ENCODE peak calls at places on chromosomes 7 and 10, in nine cellular contexts. One of them, this sample, is unnamed.

GRCh38 chr7:1939434-1940401 is 269.6 kb downstream of the ELFN1 start:
- DNase-seq in WERI-Rb-1: no peak
- DNase-seq in GM12878: no peak
- DNase-seq in fibroblast of pulmonary artery: no peak
- DNase-seq in dorsolateral prefrontal cortex: no peak
- DNase-seq in GM13977: no peak
- DNase-seq in type B pancreatic cell: no peak
- DNase-seq in A549: no peak
- DNase-seq in pancreas: no peak
- DNase-seq in this sample: no peak

GRCh38 chr7:137983308-137984008 is 18.4 kb downstream of the CREB3L2 start:
- DNase-seq in WERI-Rb-1: no peak
- DNase-seq in GM12878: no peak
- DNase-seq in fibroblast of pulmonary artery: no peak
- DNase-seq in dorsolateral prefrontal cortex: peak; percentile 58
- DNase-seq in GM13977: no peak
- DNase-seq in type B pancreatic cell: no peak
- DNase-seq in A549: no peak
- DNase-seq in pancreas: no peak
- DNase-seq in this sample: no peak

GRCh38 chr7:92133133-92133736 is 1.0 kb downstream of the CYP51A1 start:
- DNase-seq in WERI-Rb-1: no peak
- DNase-seq in GM12878: no peak
- DNase-seq in fibroblast of pulmonary artery: no peak
- DNase-seq in dorsolateral prefrontal cortex: peak; percentile 42
- DNase-seq in GM13977: peak; percentile 45
- DNase-seq in type B pancreatic cell: no peak
- DNase-seq in A549: no peak
- DNase-seq in pancreas: no peak
- DNase-seq in this sample: no peak

GRCh38 chr7:147547252-147547897 is 1043.2 kb upstream of the C7orf33 start:
- DNase-seq in WERI-Rb-1: peak; percentile 72
- DNase-seq in GM12878: no peak
- DNase-seq in fibroblast of pulmonary artery: peak; percentile 40
- DNase-seq in dorsolateral prefrontal cortex: no peak
- DNase-seq in GM13977: peak; percentile 10
- DNase-seq in type B pancreatic cell: no peak
- DNase-seq in A549: no peak
- DNase-seq in pancreas: no peak
- DNase-seq in this sample: no peak

GRCh38 chr10:1114355-1115261 is 58.4 kb downstream of the WDR37 start:
- DNase-seq in WERI-Rb-1: no peak
- DNase-seq in GM12878: no peak
- DNase-seq in fibroblast of pulmonary artery: no peak
- DNase-seq in dorsolateral prefrontal cortex: no peak
- DNase-seq in GM13977: no peak
- DNase-seq in type B pancreatic cell: no peak
- DNase-seq in A549: no peak
- DNase-seq in pancreas: no peak
- DNase-seq in this sample: no peak

GRCh38 chr7:130292682-130293257 is at the start of gene CPA4:
- DNase-seq in WERI-Rb-1: no peak
- DNase-seq in GM12878: no peak
- DNase-seq in fibroblast of pulmonary artery: peak; percentile 86
- DNase-seq in dorsolateral prefrontal cortex: no peak
- DNase-seq in GM13977: no peak
- DNase-seq in type B pancreatic cell: no peak
- DNase-seq in A549: peak; percentile 58
- DNase-seq in pancreas: no peak
- DNase-seq in this sample: no peak

GRCh38 chr10:79079074-79079397 is 10.3 kb downstream of the ZMIZ1 start:
- DNase-seq in WERI-Rb-1: no peak
- DNase-seq in GM12878: no peak
- DNase-seq in fibroblast of pulmonary artery: no peak
- DNase-seq in dorsolateral prefrontal cortex: no peak
- DNase-seq in GM13977: no peak
- DNase-seq in type B pancreatic cell: no peak
- DNase-seq in A549: no peak
- DNase-seq in pancreas: no peak
- DNase-seq in this sample: no peak

GRCh38 chr10:4121531-4122380 is 336.7 kb upstream of the KLF6 start:
- DNase-seq in WERI-Rb-1: no peak
- DNase-seq in GM12878: peak; percentile 48
- DNase-seq in fibroblast of pulmonary artery: no peak
- DNase-seq in dorsolateral prefrontal cortex: no peak
- DNase-seq in GM13977: no peak
- DNase-seq in type B pancreatic cell: no peak
- DNase-seq in A549: no peak
- DNase-seq in pancreas: no peak
- DNase-seq in this sample: no peak

GRCh38 chr10:83545901-83546391 is 593.4 kb upstream of the GHITM start:
- DNase-seq in WERI-Rb-1: no peak
- DNase-seq in GM12878: peak; percentile 64
- DNase-seq in fibroblast of pulmonary artery: peak; percentile 79
- DNase-seq in dorsolateral prefrontal cortex: no peak
- DNase-seq in GM13977: no peak
- DNase-seq in type B pancreatic cell: no peak
- DNase-seq in A549: no peak
- DNase-seq in pancreas: peak; percentile 42
- DNase-seq in this sample: no peak

GRCh38 chr7:152894295-152895170 is 135.0 kb downstream of the ACTR3B start:
- DNase-seq in WERI-Rb-1: peak; percentile 37
- DNase-seq in GM12878: no peak
- DNase-seq in fibroblast of pulmonary artery: peak; percentile 1
- DNase-seq in dorsolateral prefrontal cortex: peak; percentile 64
- DNase-seq in GM13977: peak; percentile 85
- DNase-seq in type B pancreatic cell: no peak
- DNase-seq in A549: peak; percentile 60
- DNase-seq in pancreas: no peak
- DNase-seq in this sample: no peak

GRCh38 chr10:17430647-17431355 is 23.6 kb downstream of the ST8SIA6 start:
- DNase-seq in WERI-Rb-1: peak; percentile 57
- DNase-seq in GM12878: no peak
- DNase-seq in fibroblast of pulmonary artery: peak; percentile 84
- DNase-seq in dorsolateral prefrontal cortex: peak; percentile 68
- DNase-seq in GM13977: peak; percentile 37
- DNase-seq in type B pancreatic cell: peak; percentile 74
- DNase-seq in A549: peak; percentile 44
- DNase-seq in pancreas: peak; percentile 66
- DNase-seq in this sample: peak; percentile 59

GRCh38 chr7:45181991-45182855 is 24.6 kb downstream of the RAMP3 start:
- DNase-seq in WERI-Rb-1: no peak
- DNase-seq in GM12878: no peak
- DNase-seq in fibroblast of pulmonary artery: no peak
- DNase-seq in dorsolateral prefrontal cortex: peak; percentile 27
- DNase-seq in GM13977: no peak
- DNase-seq in type B pancreatic cell: peak; percentile 56
- DNase-seq in A549: no peak
- DNase-seq in pancreas: no peak
- DNase-seq in this sample: no peak

GRCh38 chr7:50266893-50267386 is 37.6 kb upstream of the IKZF1 start:
- DNase-seq in WERI-Rb-1: no peak
- DNase-seq in GM12878: peak; percentile 84
- DNase-seq in fibroblast of pulmonary artery: no peak
- DNase-seq in dorsolateral prefrontal cortex: no peak
- DNase-seq in GM13977: peak; percentile 28
- DNase-seq in type B pancreatic cell: no peak
- DNase-seq in A549: no peak
- DNase-seq in pancreas: no peak
- DNase-seq in this sample: no peak

GRCh38 chr10:51129946-51130554 is 55.8 kb downstream of the PRKG1 start:
- DNase-seq in WERI-Rb-1: no peak
- DNase-seq in GM12878: no peak
- DNase-seq in fibroblast of pulmonary artery: no peak
- DNase-seq in dorsolateral prefrontal cortex: no peak
- DNase-seq in GM13977: no peak
- DNase-seq in type B pancreatic cell: no peak
- DNase-seq in A549: no peak
- DNase-seq in pancreas: no peak
- DNase-seq in this sample: no peak

GRCh38 chr7:90552521-90552920 is 43.6 kb upstream of the CDK14 start:
- DNase-seq in WERI-Rb-1: no peak
- DNase-seq in GM12878: no peak
- DNase-seq in fibroblast of pulmonary artery: peak; percentile 61
- DNase-seq in dorsolateral prefrontal cortex: no peak
- DNase-seq in GM13977: peak; percentile 23
- DNase-seq in type B pancreatic cell: no peak
- DNase-seq in A549: no peak
- DNase-seq in pancreas: no peak
- DNase-seq in this sample: no peak
- TF ChIP-seq CTCF in WERI-Rb-1: no peak
- TF ChIP-seq CTCF in GM12878: no peak
- TF ChIP-seq CTCF in fibroblast of pulmonary artery: peak; percentile 31
- TF ChIP-seq CTCF in dorsolateral prefrontal cortex: peak; percentile 25
- TF ChIP-seq CTCF in GM13977: no peak
- TF ChIP-seq CTCF in type B pancreatic cell: peak; percentile 44
- TF ChIP-seq CTCF in A549: no peak
- TF ChIP-seq CTCF in pancreas: no peak
- TF ChIP-seq CTCF in this sample: no peak

DNA sequence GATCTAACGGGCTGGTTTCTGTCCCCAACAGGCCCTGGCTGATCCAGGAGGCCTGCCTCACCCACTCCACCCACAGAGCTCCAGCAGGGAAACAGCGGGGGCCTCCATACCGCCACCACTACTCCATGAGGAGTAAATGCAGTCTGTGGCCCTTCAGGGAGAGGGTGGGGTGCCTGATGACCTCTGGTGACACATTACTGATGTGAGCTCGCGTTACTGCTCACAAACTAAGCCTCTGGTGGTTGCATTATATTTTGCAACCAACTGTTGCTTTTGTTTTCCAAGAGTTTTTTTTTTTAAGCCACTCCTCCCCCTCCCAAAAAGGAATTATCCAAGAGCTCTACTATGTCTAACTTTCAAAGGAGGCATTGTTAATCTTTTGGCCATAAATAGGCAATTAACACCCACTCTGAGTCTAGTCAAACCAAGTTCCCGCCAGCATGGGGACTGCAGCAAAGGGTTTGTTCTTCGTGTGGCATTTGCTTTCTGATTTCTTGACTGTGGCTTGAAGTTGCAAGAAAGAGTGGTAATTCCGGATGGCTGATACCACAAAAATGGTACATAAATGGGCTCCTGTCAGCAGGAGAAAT is 72.6 kb downstream of the FAM53B start:
- DNase-seq in WERI-Rb-1: peak; percentile 57
- DNase-seq in GM12878: no peak
- DNase-seq in fibroblast of pulmonary artery: peak; percentile 34
- DNase-seq in dorsolateral prefrontal cortex: peak; percentile 80
- DNase-seq in GM13977: no peak
- DNase-seq in type B pancreatic cell: no peak
- DNase-seq in A549: peak; percentile 55
- DNase-seq in pancreas: no peak
- DNase-seq in this sample: no peak
- TF ChIP-seq CTCF in WERI-Rb-1: peak; percentile 50
- TF ChIP-seq CTCF in GM12878: no peak
- TF ChIP-seq CTCF in fibroblast of pulmonary artery: no peak
- TF ChIP-seq CTCF in dorsolateral prefrontal cortex: peak; percentile 62
- TF ChIP-seq CTCF in GM13977: no peak
- TF ChIP-seq CTCF in type B pancreatic cell: peak; percentile 61
- TF ChIP-seq CTCF in A549: no peak
- TF ChIP-seq CTCF in pancreas: no peak
- TF ChIP-seq CTCF in this sample: no peak

GRCh38 chr7:10121641-10122040 is 852.0 kb upstream of the PHF14 start:
- DNase-seq in WERI-Rb-1: no peak
- DNase-seq in GM12878: no peak
- DNase-seq in fibroblast of pulmonary artery: no peak
- DNase-seq in dorsolateral prefrontal cortex: no peak
- DNase-seq in GM13977: no peak
- DNase-seq in type B pancreatic cell: no peak
- DNase-seq in A549: no peak
- DNase-seq in pancreas: no peak
- DNase-seq in this sample: no peak

GRCh38 chr7:10116511-10116910 is 857.2 kb upstream of the PHF14 start:
- DNase-seq in WERI-Rb-1: no peak
- DNase-seq in GM12878: no peak
- DNase-seq in fibroblast of pulmonary artery: no peak
- DNase-seq in dorsolateral prefrontal cortex: no peak
- DNase-seq in GM13977: no peak
- DNase-seq in type B pancreatic cell: no peak
- DNase-seq in A549: no peak
- DNase-seq in pancreas: no peak
- DNase-seq in this sample: no peak

GRCh38 chr7:10122573-10123100 is 851.0 kb upstream of the PHF14 start:
- DNase-seq in WERI-Rb-1: peak; percentile 78
- DNase-seq in GM12878: no peak
- DNase-seq in fibroblast of pulmonary artery: peak; percentile 13
- DNase-seq in dorsolateral prefrontal cortex: peak; percentile 74
- DNase-seq in GM13977: no peak
- DNase-seq in type B pancreatic cell: no peak
- DNase-seq in A549: no peak
- DNase-seq in pancreas: no peak
- DNase-seq in this sample: no peak

DNA sequence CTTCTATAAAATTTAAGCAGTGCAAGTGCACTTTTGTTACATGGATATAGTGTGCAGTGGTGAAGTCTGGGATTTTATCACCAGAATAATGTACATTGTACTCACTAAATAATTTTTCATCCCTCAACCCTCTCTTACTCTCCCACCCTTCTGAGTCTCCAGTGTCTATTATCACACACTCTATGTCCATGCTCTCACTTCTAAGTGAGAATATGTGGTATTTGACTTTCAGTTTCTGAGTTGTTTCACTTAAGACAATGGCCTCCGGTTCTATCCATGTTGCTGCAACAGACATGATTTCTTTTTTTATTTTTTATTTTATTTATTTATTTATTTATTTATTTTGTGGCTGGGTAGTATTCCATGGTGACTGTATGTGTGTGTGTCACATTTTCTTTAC is 855.9 kb upstream of the PHF14 start:
- DNase-seq in WERI-Rb-1: no peak
- DNase-seq in GM12878: no peak
- DNase-seq in fibroblast of pulmonary artery: no peak
- DNase-seq in dorsolateral prefrontal cortex: no peak
- DNase-seq in GM13977: no peak
- DNase-seq in type B pancreatic cell: no peak
- DNase-seq in A549: no peak
- DNase-seq in pancreas: no peak
- DNase-seq in this sample: no peak
- TF ChIP-seq CTCF in WERI-Rb-1: no peak
- TF ChIP-seq CTCF in GM12878: no peak
- TF ChIP-seq CTCF in fibroblast of pulmonary artery: no peak
- TF ChIP-seq CTCF in dorsolateral prefrontal cortex: no peak
- TF ChIP-seq CTCF in GM13977: no peak
- TF ChIP-seq CTCF in type B pancreatic cell: no peak
- TF ChIP-seq CTCF in A549: no peak
- TF ChIP-seq CTCF in pancreas: no peak
- TF ChIP-seq CTCF in this sample: no peak

DNA sequence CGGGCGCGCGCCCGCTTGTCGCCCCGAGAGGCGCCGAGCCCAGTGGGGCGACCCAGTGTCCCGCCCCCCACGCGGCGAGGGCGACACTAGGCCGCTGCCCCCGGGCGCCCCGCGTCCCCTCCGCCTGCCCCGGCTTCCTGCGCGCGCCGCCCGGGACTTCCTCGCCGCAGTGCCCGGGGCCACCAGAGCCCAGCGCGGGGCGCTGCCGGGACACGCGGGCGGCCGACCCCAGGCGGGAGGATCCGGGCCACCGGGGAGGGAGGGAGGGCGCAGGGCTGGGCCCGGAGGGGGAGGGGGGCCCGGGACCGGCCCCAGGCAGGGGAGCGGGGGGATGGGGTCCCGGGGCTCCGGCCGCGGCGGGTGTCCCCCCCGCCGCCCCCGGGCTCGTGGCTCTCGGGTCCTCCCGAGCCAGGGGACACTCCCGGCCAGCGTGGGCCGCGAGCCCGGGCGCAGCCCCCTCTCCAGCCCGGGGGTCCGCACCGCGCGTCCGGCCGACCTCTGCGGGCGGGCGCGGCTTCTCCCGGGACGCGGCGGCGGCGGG is 435 bp upstream of the PWWP2B start:
- DNase-seq in WERI-Rb-1: peak; percentile 57
- DNase-seq in GM12878: no peak
- DNase-seq in fibroblast of pulmonary artery: peak; percentile 36
- DNase-seq in dorsolateral prefrontal cortex: no peak
- DNase-seq in GM13977: peak; percentile 74
- DNase-seq in type B pancreatic cell: no peak
- DNase-seq in A549: no peak
- DNase-seq in pancreas: peak; percentile 65
- DNase-seq in this sample: no peak
- TF ChIP-seq CTCF in WERI-Rb-1: peak; percentile 39
- TF ChIP-seq CTCF in GM12878: peak; percentile 18
- TF ChIP-seq CTCF in fibroblast of pulmonary artery: no peak
- TF ChIP-seq CTCF in dorsolateral prefrontal cortex: peak; percentile 21
- TF ChIP-seq CTCF in GM13977: peak; percentile 21
- TF ChIP-seq CTCF in type B pancreatic cell: peak; percentile 57
- TF ChIP-seq CTCF in A549: peak; percentile 35
- TF ChIP-seq CTCF in pancreas: peak; percentile 23
- TF ChIP-seq CTCF in this sample: no peak